ENCODE peak calls at places on chromosomes 11 and 22, in eight cellular contexts. O is OCI-M1; Q is stromal cell of bone marrow; I is left ventricle myocardium inferior; H is T-helper 9 cell; R is fibroblast of lung; D is stimulated activated CD8-positive, alpha-beta memory T cell treated with anti-CD3 and anti-CD28 coated beads, Interleukin-15, amount 100 ng/mL, for 48 hours; A is activated CD8-positive, alpha-beta memory T cell treated with anti-CD3 and anti-CD28 coated beads for 4 hours. J is an unnamed sample.

GRCh38 chr11:86207413-86207812 is 37.1 kb upstream of the EED start:
- DNase-seq in Q (no peak), O (no peak), I (no peak), H (no peak), D (no peak), A (no peak), R (no peak), J (no peak)

GRCh38 chr22:44398791-44399190 is 86.0 kb upstream of the SHISAL1 start:
- DNase-seq in O (no peak), I (peak), H (no peak), D (no peak), R (no peak), Q (no peak), A (no peak), J (peak)

GRCh38 chr11:83206221-83206620 is 12.7 kb downstream of the ANKRD42 start:
- DNase-seq in Q (no peak), R (no peak), D (no peak), A (no peak), H (no peak), O (no peak), I (no peak), J (no peak)

GRCh38 chr22:46663001-46663400 is 42.8 kb downstream of the GRAMD4 start:
- DNase-seq in D (no peak), I (no peak), O (no peak), R (no peak), A (no peak), Q (no peak), H (no peak), J (no peak)

GRCh38 chr11:19664896-19665548 is 47.6 kb upstream of the NAV2 start:
- DNase-seq in A (no peak), Q (no peak), R (peak), I (no peak), H (no peak), D (no peak), O (no peak), J (no peak)

GRCh38 chr22:46104881-46105493 is 45.3 kb upstream of the PPARA start:
- DNase-seq in D (no peak), O (no peak), Q (no peak), I (no peak), H (no peak), R (peak), A (no peak), J (no peak)

GRCh38 chr11:122032317-122032716 is 83.7 kb downstream of the BLID start:
- DNase-seq in I (no peak), A (no peak), O (no peak), D (no peak), R (peak), Q (peak), H (no peak), J (no peak)

GRCh38 chr11:12682730-12683500 is 8.7 kb downstream of the TEAD1 start:
- DNase-seq in Q (no peak), O (no peak), H (no peak), I (no peak), D (no peak), A (no peak), R (no peak), J (no peak)

GRCh38 chr11:92393218-92393617 is 168.6 kb downstream of the FAT3 start:
- DNase-seq in H (no peak), I (no peak), O (no peak), D (no peak), Q (no peak), R (no peak), A (no peak), J (no peak)

GRCh38 chr11:122137081-122137793 is 21.2 kb upstream of the BLID start:
- DNase-seq in H (no peak), D (no peak), I (no peak), Q (peak), A (no peak), R (peak), O (no peak), J (no peak)